ENCODE peak calls at places on chromosomes 3 and 15, in six cellular contexts. L is stimulated activated CD4-positive, alpha-beta T cell treated with anti-CD3 and anti-CD28 coated beads, TNF-alpha, amount 100 ng/mL, for 4 hours; S is HEK293T; F is NCI-H1105; X is substantia nigra; T is kidney glomerular epithelial cell. W is an unnamed sample.

GRCh38 chr3:25153561-25153960 is 274.5 kb upstream of the RARB start:
- DNase-seq in F (no peak), T (no peak), L (no peak), X (no peak), S (no peak), W (no peak)

GRCh38 chr3:149247025-149247710 is 25.5 kb upstream of the CP start:
- DNase-seq in S (no peak), L (no peak), F (no peak), X (no peak), T (peak; percentile 1), W (no peak)

GRCh38 chr3:45890405-45890804 is 4.1 kb downstream of the CCR9 start:
- DNase-seq in F (peak; percentile 35), L (no peak), S (no peak), T (peak; percentile 1), X (no peak), W (no peak)

GRCh38 chr15:92272106-92272505 is 121.6 kb upstream of the ST8SIA2 start:
- DNase-seq in X (no peak), F (no peak), T (no peak), L (no peak), S (no peak), W (no peak)

GRCh38 chr15:42914728-42915497 is 5.7 kb downstream of the TTBK2 start:
- DNase-seq in F (no peak), L (no peak), X (no peak), T (peak; percentile 28), S (no peak), W (no peak)

GRCh38 chr3:69524826-69525225 is 138.9 kb upstream of the FRMD4B start:
- DNase-seq in L (no peak), F (no peak), X (no peak), T (no peak), S (no peak), W (no peak)

GRCh38 chr15:39692464-39693327 is 89.9 kb downstream of the FSIP1 start:
- DNase-seq in S (no peak), F (peak; percentile 78), L (no peak), X (peak; percentile 45), T (peak; percentile 92), W (peak; percentile 58)

GRCh38 chr3:184177331-184177731 is 2.7 kb downstream of the AP2M1 start:
- DNase-seq in T (peak; percentile 14), S (no peak), L (no peak), X (no peak), F (no peak), W (no peak)

GRCh38 chr3:179599531-179599930 is 4.9 kb downstream of the MRPL47 start:
- DNase-seq in F (no peak), L (no peak), T (no peak), S (no peak), X (no peak), W (no peak)

GRCh38 chr3:178206554-178206953 is 329.7 kb upstream of the KCNMB2 start:
- DNase-seq in X (no peak), F (no peak), L (no peak), S (no peak), T (no peak), W (no peak)

GRCh38 chr3:169657351-169658124 is 6.0 kb downstream of the MECOM start:
- DNase-seq in X (no peak), F (peak; percentile 94), T (no peak), L (no peak), S (no peak), W (no peak)

GRCh38 chr3:168628549-168628948 is 532.8 kb upstream of the GOLIM4 start:
- DNase-seq in T (no peak), F (no peak), S (no peak), X (no peak), L (no peak), W (no peak)

GRCh38 chr3:54670269-54671000 is 257.4 kb downstream of the LRTM1 start:
- DNase-seq in T (no peak), X (no peak), L (no peak), F (no peak), S (peak; percentile 9), W (no peak)

GRCh38 chr3:133568294-133569014 is 5.0 kb upstream of the CDV3 start:
- DNase-seq in X (no peak), F (no peak), L (no peak), T (no peak), S (no peak), W (peak; percentile 98)

GRCh38 chr15:89383635-89384604 is 49.3 kb upstream of the POLG start:
- DNase-seq in S (peak; percentile 79), F (peak; percentile 90), X (peak; percentile 80), L (no peak), T (peak; percentile 43), W (no peak)

GRCh38 chr3:161310649-161311423 is 60.5 kb downstream of the SPTSSB start:
- DNase-seq in S (no peak), L (no peak), F (no peak), X (no peak), T (no peak), W (no peak)

GRCh38 chr3:13479332-13479581 is 849 bp upstream of the HDAC11 start:
- DNase-seq in L (no peak), T (no peak), X (peak; percentile 93), F (no peak), S (peak; percentile 37), W (no peak)

W was measured in epithelial cell of proximal tubule.